ENCODE peak calls at places on chromosomes 3 and 15, in six cellular contexts. B, U, K, I, C and T are unnamed samples.

GRCh38 chr15:93030430-93031102 is 58.4 kb downstream of the RGMA start:
- DNase-seq in I (peak; percentile 7), C (peak; percentile 29), K (peak; percentile 51), B (peak; percentile 28), U (peak; percentile 42), T (peak; percentile 78)

GRCh38 chr3:6640907-6641306 is 220.0 kb upstream of the GRM7 start:
- DNase-seq in U (no peak), C (no peak), B (no peak), K (no peak), I (peak; percentile 2), T (no peak)

GRCh38 chr15:66663664-66664063 is 38.4 kb upstream of the SMAD6 start:
- DNase-seq in I (no peak), C (no peak), U (no peak), K (no peak), B (no peak), T (no peak)

GRCh38 chr15:63474810-63475316 is 29.5 kb upstream of the USP3 start:
- DNase-seq in I (peak; percentile 98), U (no peak), C (no peak), K (no peak), B (no peak), T (no peak)

GRCh38 chr15:70647396-70647795 is 116.0 kb downstream of the UACA start:
- DNase-seq in U (no peak), C (no peak), B (no peak), I (no peak), K (no peak), T (no peak)

GRCh38 chr3:29373016-29373690 is 92.3 kb downstream of the RBMS3 start:
- DNase-seq in B (no peak), K (no peak), U (no peak), I (no peak), C (no peak), T (no peak)

GRCh38 chr3:89697321-89697916 is 590.0 kb downstream of the EPHA3 start:
- DNase-seq in B (no peak), U (no peak), I (no peak), K (no peak), C (no peak), T (no peak)

GRCh38 chr15:71186267-71186666 is 71.0 kb downstream of the THSD4 start:
- DNase-seq in C (no peak), I (no peak), U (no peak), B (no peak), K (no peak), T (no peak)

GRCh38 chr3:146218880-146219866 is 31.7 kb downstream of the PLSCR4 start:
- DNase-seq in B (no peak), C (no peak), U (peak; percentile 2), I (no peak), K (no peak), T (peak; percentile 32)

GRCh38 chr15:41996376-41996775 is 24.0 kb upstream of the EHD4 start:
- DNase-seq in U (no peak), B (no peak), K (no peak), I (no peak), C (no peak), T (no peak)

GRCh38 chr15:36831125-36831914 is 251.9 kb downstream of the CDIN1 start:
- DNase-seq in B (no peak), I (peak; percentile 53), K (no peak), U (no peak), C (no peak), T (no peak)

GRCh38 chr15:100918690-100919480 is at the start of gene LRRK1:
- DNase-seq in K (no peak), U (no peak), C (no peak), B (no peak), I (no peak), T (peak; percentile 34)

GRCh38 chr3:128410669-128411573 is 55.8 kb downstream of the DNAJB8 start:
- DNase-seq in I (no peak), U (no peak), C (no peak), K (no peak), B (no peak), T (no peak)

GRCh38 chr3:31920310-31920709 is 60.8 kb downstream of the OSBPL10 start:
- DNase-seq in I (no peak), B (no peak), U (no peak), K (no peak), C (no peak), T (no peak)

GRCh38 chr3:169354774-169355501 is 308.6 kb downstream of the MECOM start:
- DNase-seq in U (no peak), K (no peak), C (no peak), B (no peak), I (no peak), T (peak; percentile 61)

GRCh38 chr15:88714782-88715372 is 76.1 kb downstream of the ISG20 start:
- DNase-seq in I (no peak), B (no peak), C (no peak), U (no peak), K (no peak), T (no peak)

GRCh38 chr3:97161169-97161568 is 346.8 kb downstream of the EPHA6 start:
- DNase-seq in U (no peak), C (no peak), I (no peak), B (no peak), K (no peak), T (no peak)

GRCh38 chr15:61205427-61205826 is 23.7 kb downstream of the RORA start:
- DNase-seq in C (no peak), B (no peak), K (peak; percentile 11), I (no peak), U (no peak), T (no peak)

GRCh38 chr3:77539677-77540076 is 499.8 kb downstream of the ROBO2 start:
- DNase-seq in U (no peak), K (no peak), C (no peak), B (no peak), I (no peak), T (no peak)

GRCh38 chr15:45454825-45455224 is 67.7 kb downstream of the SLC30A4 start:
- DNase-seq in B (peak; percentile 33), C (peak; percentile 47), U (peak; percentile 49), I (peak; percentile 45), K (no peak), T (no peak)

GRCh38 chr15:32861741-32862140 is 143.9 kb downstream of the GREM1 start:
- DNase-seq in I (no peak), B (no peak), K (peak; percentile 11), C (no peak), U (no peak), T (peak; percentile 72)